ENCODE peak calls at places on chromosomes 5 and 9, in seven cellular contexts. R is HCEC 1CT, T is AG20443, E is right cardiac atrium, O is fibroblast of lung, Q is GM04504, H is EL. C is an unnamed sample.

GRCh38 chr5:113212244-113212920 is 222.4 kb downstream of the TSSK1B start:
- DNase-seq in R (peak; percentile 39), T (no peak), E (peak; percentile 67), O (peak; percentile 70), Q (no peak), H (peak; percentile 37), C (no peak)

GRCh38 chr5:104247260-104247659 is 684.7 kb upstream of the NUDT12 start:
- DNase-seq in R (no peak), T (no peak), E (no peak), O (no peak), Q (no peak), H (no peak), C (no peak)

GRCh38 chr5:40106847-40107246 is 572.9 kb upstream of the PTGER4 start:
- DNase-seq in R (no peak), T (no peak), E (no peak), O (no peak), Q (no peak), H (no peak), C (no peak)

GRCh38 chr5:177370488-177371119 is 12.9 kb downstream of the RGS14 start:
- DNase-seq in R (peak; percentile 90), T (peak; percentile 89), E (peak; percentile 91), O (peak; percentile 85), Q (no peak), H (peak; percentile 83), C (peak; percentile 79)

GRCh38 chr5:73433982-73434342 is 14.6 kb downstream of the FOXD1 start:
- DNase-seq in R (no peak), T (peak; percentile 32), E (no peak), O (peak; percentile 80), Q (no peak), H (no peak), C (no peak)

GRCh38 chr9:130995399-130995941 is 13.5 kb upstream of the LAMC3 start:
- DNase-seq in R (no peak), T (peak; percentile 67), E (peak; percentile 75), O (peak; percentile 63), Q (no peak), H (peak; percentile 67), C (no peak)

GRCh38 chr9:137788561-137789294 is 88.9 kb upstream of the CACNA1B start:
- DNase-seq in R (no peak), T (no peak), E (no peak), O (no peak), Q (no peak), H (no peak), C (no peak)

GRCh38 chr9:81374881-81375280 is 314.5 kb downstream of the TLE1 start:
- DNase-seq in R (peak; percentile 5), T (no peak), E (no peak), O (no peak), Q (no peak), H (no peak), C (no peak)

GRCh38 chr9:26746357-26747072 is 146.1 kb downstream of the CAAP1 start:
- DNase-seq in R (peak; percentile 59), T (no peak), E (no peak), O (peak; percentile 4), Q (no peak), H (peak; percentile 43), C (no peak)

GRCh38 chr9:123107639-123108285 is 74.3 kb downstream of the GPR21 start:
- DNase-seq in R (no peak), T (no peak), E (no peak), O (no peak), Q (no peak), H (no peak), C (no peak)

GRCh38 chr9:133105461-133105770 is 15.6 kb downstream of the RALGDS start:
- DNase-seq in R (no peak), T (no peak), E (no peak), O (no peak), Q (no peak), H (no peak), C (no peak)

GRCh38 chr9:75499812-75500211 is 390.7 kb upstream of the PCSK5 start:
- DNase-seq in R (no peak), T (no peak), E (no peak), O (no peak), Q (no peak), H (no peak), C (no peak)

GRCh38 chr9:93058357-93059096 is at the start of gene SUSD3:
- DNase-seq in R (no peak), T (peak; percentile 55), E (peak; percentile 91), O (peak; percentile 38), Q (no peak), H (peak; percentile 33), C (peak; percentile 63)

GRCh38 chr5:158722940-158723339 is 376.8 kb downstream of the EBF1 start:
- DNase-seq in R (no peak), T (no peak), E (no peak), O (no peak), Q (no peak), H (no peak), C (no peak)

C was measured in CD4-positive, alpha-beta memory T cell.